ENCODE peak calls at places on chromosomes 7 and 10, in ten cellular contexts. A is epithelial cell of esophagus; I is choroid plexus epithelial cell; E is skeletal muscle cell; Q is amniotic epithelial cell; D is stimulated activated CD4-positive, alpha-beta T cell treated with anti-CD3 and anti-CD28 coated beads, Interleukin-1b, Interleukin-23, amount 100 ng/mL, for 24 hours; R is NCI-H774; S is AG09319; F is neural crest cell; H is HEK293T. O is an unnamed sample.

GRCh38 chr10:132395704-132396494 is 1.1 kb upstream of the PWWP2B start:
- DNase-seq in A (no peak), I (peak), E (no peak), Q (no peak), D (no peak), R (no peak), S (no peak), F (peak), H (no peak), O (peak)

GRCh38 chr7:27165089-27165654 is at the start of gene HOXA9:
- DNase-seq in A (peak), I (no peak), E (peak), Q (no peak), D (no peak), R (no peak), S (no peak), F (no peak), H (no peak), O (peak)

GRCh38 chr7:37853468-37853867 is 5.1 kb downstream of the NME8 start:
- DNase-seq in A (peak), I (peak), E (no peak), Q (no peak), D (no peak), R (no peak), S (no peak), F (no peak), H (peak), O (no peak)

GRCh38 chr10:69101451-69102095 is 13.7 kb downstream of the SRGN start:
- DNase-seq in A (peak), I (peak), E (no peak), Q (peak), D (no peak), R (no peak), S (no peak), F (no peak), H (no peak), O (peak)

GRCh38 chr10:70595566-70596016 is 7.0 kb downstream of the PRF1 start:
- DNase-seq in A (no peak), I (no peak), E (no peak), Q (no peak), D (no peak), R (no peak), S (no peak), F (no peak), H (no peak), O (no peak)

GRCh38 chr10:85641479-85641967 is 725.1 kb downstream of the GRID1 start:
- DNase-seq in A (peak), I (peak), E (no peak), Q (peak), D (no peak), R (no peak), S (no peak), F (no peak), H (no peak), O (no peak)

GRCh38 chr10:16787361-16787791 is 29.8 kb downstream of the RSU1 start:
- DNase-seq in A (no peak), I (no peak), E (no peak), Q (no peak), D (peak), R (no peak), S (no peak), F (no peak), H (no peak), O (no peak)

GRCh38 chr7:35727571-35727970 is 32.6 kb upstream of the HERPUD2 start:
- DNase-seq in A (peak), I (peak), E (no peak), Q (no peak), D (no peak), R (no peak), S (no peak), F (no peak), H (no peak), O (peak)

GRCh38 chr7:116824449-116824848 is 37.9 kb upstream of the CAPZA2 start:
- DNase-seq in A (no peak), I (no peak), E (no peak), Q (no peak), D (no peak), R (no peak), S (no peak), F (no peak), H (no peak), O (no peak)

GRCh38 chr10:5534880-5535856 is 10.4 kb downstream of the CALML3 start:
- DNase-seq in A (peak), I (peak), E (peak), Q (peak), D (no peak), R (no peak), S (peak), F (no peak), H (no peak), O (peak)

GRCh38 chr10:78817361-78817760 is 251.4 kb upstream of the ZMIZ1 start:
- DNase-seq in A (no peak), I (peak), E (no peak), Q (peak), D (no peak), R (no peak), S (peak), F (no peak), H (no peak), O (no peak)

GRCh38 chr10:35433851-35434426 is 97.6 kb downstream of the CCNY start:
- DNase-seq in A (peak), I (peak), E (peak), Q (peak), D (no peak), R (no peak), S (peak), F (no peak), H (no peak), O (peak)

GRCh38 chr7:387132-388022 is 97.4 kb downstream of the FOXL3 start:
- DNase-seq in A (no peak), I (no peak), E (no peak), Q (no peak), D (no peak), R (no peak), S (no peak), F (no peak), H (no peak), O (no peak)

GRCh38 chr10:124732931-124733536 is 11.1 kb downstream of the FAM53B start:
- DNase-seq in A (peak), I (peak), E (no peak), Q (peak), D (no peak), R (no peak), S (no peak), F (no peak), H (no peak), O (no peak)

GRCh38 chr10:129057856-129058663 is 409.0 kb upstream of the MGMT start:
- DNase-seq in A (no peak), I (no peak), E (peak), Q (no peak), D (no peak), R (no peak), S (no peak), F (no peak), H (no peak), O (no peak)

GRCh38 chr7:86660950-86661462 is 17.3 kb downstream of the GRM3 start:
- DNase-seq in A (no peak), I (no peak), E (no peak), Q (no peak), D (no peak), R (no peak), S (no peak), F (no peak), H (no peak), O (no peak)

GRCh38 chr7:151349507-151349853 is 7.9 kb downstream of the NUB1 start:
- DNase-seq in A (no peak), I (no peak), E (no peak), Q (no peak), D (no peak), R (no peak), S (no peak), F (no peak), H (no peak), O (no peak)

GRCh38 chr7:156334636-156335035 is 305.9 kb upstream of the RNF32 start:
- DNase-seq in A (peak), I (no peak), E (no peak), Q (no peak), D (no peak), R (no peak), S (no peak), F (no peak), H (no peak), O (no peak)

GRCh38 chr7:151867912-151868804 is 8.8 kb downstream of the PRKAG2 start:
- DNase-seq in A (no peak), I (no peak), E (no peak), Q (no peak), D (no peak), R (no peak), S (no peak), F (no peak), H (no peak), O (no peak)

GRCh38 chr10:126017961-126018560 is 121.7 kb downstream of the FANK1 start:
- DNase-seq in A (no peak), I (peak), E (no peak), Q (peak), D (no peak), R (no peak), S (peak), F (no peak), H (no peak), O (no peak)

GRCh38 chr7:149719050-149719899 is 54.1 kb downstream of the ZNF467 start:
- DNase-seq in A (peak), I (peak), E (no peak), Q (peak), D (no peak), R (no peak), S (peak), F (no peak), H (no peak), O (peak)

GRCh38 chr7:137492889-137493288 is 149.4 kb upstream of the PTN start:
- DNase-seq in A (no peak), I (no peak), E (no peak), Q (no peak), D (no peak), R (no peak), S (no peak), F (no peak), H (no peak), O (no peak)

GRCh38 chr7:18117482-18117881 is 89.8 kb upstream of the PRPS1L1 start:
- DNase-seq in A (peak), I (peak), E (no peak), Q (peak), D (no peak), R (no peak), S (no peak), F (no peak), H (no peak), O (no peak)

GRCh38 chr7:128974241-128974934 is 36.7 kb downstream of the IRF5 start:
- DNase-seq in A (peak), I (peak), E (no peak), Q (peak), D (no peak), R (no peak), S (no peak), F (no peak), H (no peak), O (no peak)

GRCh38 chr7:119665791-119666190 is 607.2 kb upstream of the KCND2 start:
- DNase-seq in A (no peak), I (peak), E (peak), Q (no peak), D (no peak), R (no peak), S (no peak), F (no peak), H (no peak), O (peak)

GRCh38 chr7:47313564-47313963 is 268.3 kb downstream of the TNS3 start:
- DNase-seq in A (no peak), I (no peak), E (no peak), Q (no peak), D (no peak), R (no peak), S (no peak), F (no peak), H (no peak), O (no peak)

GRCh38 chr7:22566592-22566991 is 66.6 kb upstream of the STEAP1B start:
- DNase-seq in A (no peak), I (no peak), E (no peak), Q (no peak), D (no peak), R (no peak), S (no peak), F (no peak), H (no peak), O (no peak)

GRCh38 chr7:35697414-35698175 is 2.7 kb upstream of the HERPUD2 start:
- DNase-seq in A (peak), I (peak), E (peak), Q (peak), D (no peak), R (no peak), S (no peak), F (no peak), H (no peak), O (peak)

GRCh38 chr10:15213461-15213861 is 45.0 kb upstream of the NMT2 start:
- DNase-seq in A (no peak), I (no peak), E (no peak), Q (no peak), D (no peak), R (no peak), S (no peak), F (no peak), H (no peak), O (no peak)

GRCh38 chr7:76371396-76371795 is 12.6 kb upstream of the YWHAG start:
- DNase-seq in A (no peak), I (no peak), E (no peak), Q (no peak), D (no peak), R (no peak), S (no peak), F (no peak), H (no peak), O (no peak)

GRCh38 chr7:150876817-150877526 is 24.7 kb downstream of the AOC1 start:
- DNase-seq in A (peak), I (peak), E (peak), Q (peak), D (no peak), R (peak), S (peak), F (peak), H (peak), O (peak)

O was measured in foreskin fibroblast.